ENCODE peak calls at places on chromosomes 2 and 18, in six cellular contexts. O is bronchial epithelial cell, G is cardiac fibroblast, S is glutamatergic neuron, R is breast epithelium, Y is chondrocyte. L is an unnamed sample.

GRCh38 chr2:47719099-47719498 is 63.8 kb upstream of the MSH6 start:
- DNase-seq in O (no peak), G (no peak), S (no peak), R (no peak), Y (no peak), L (no peak)

GRCh38 chr2:224357098-224357901 is 44.6 kb downstream of the FAM124B start:
- DNase-seq in O (peak), G (peak), S (peak), R (no peak), Y (no peak), L (peak)

GRCh38 chr2:151156431-151156830 is 105.2 kb downstream of the RBM43 start:
- DNase-seq in O (no peak), G (peak), S (no peak), R (no peak), Y (no peak), L (no peak)

GRCh38 chr2:215536476-215536875 is 100.6 kb upstream of the FN1 start:
- DNase-seq in O (no peak), G (peak), S (no peak), R (no peak), Y (no peak), L (no peak)

GRCh38 chr2:216799873-216800421 is 59.9 kb downstream of the TNP1 start:
- DNase-seq in O (no peak), G (no peak), S (no peak), R (no peak), Y (no peak), L (no peak)

GRCh38 chr2:21059885-21060610 is 16.2 kb upstream of the APOB start:
- DNase-seq in O (no peak), G (no peak), S (no peak), R (no peak), Y (no peak), L (no peak)

GRCh38 chr2:128578406-128579385 is 260.0 kb upstream of the HS6ST1 start:
- DNase-seq in O (no peak), G (no peak), S (no peak), R (no peak), Y (no peak), L (no peak)

GRCh38 chr2:208415255-208415654 is 8.7 kb downstream of the PTH2R start:
- DNase-seq in O (no peak), G (no peak), S (no peak), R (no peak), Y (no peak), L (no peak)

GRCh38 chr2:239671916-239672849 is 271.4 kb upstream of the HDAC4 start:
- DNase-seq in O (no peak), G (no peak), S (no peak), R (no peak), Y (no peak), L (no peak)

GRCh38 chr2:184053326-184053725 is 545.0 kb upstream of the ZNF804A start:
- DNase-seq in O (peak), G (no peak), S (no peak), R (no peak), Y (no peak), L (peak)

GRCh38 chr2:219987830-219988229 is 360.4 kb downstream of the SLC4A3 start:
- DNase-seq in O (peak), G (peak), S (no peak), R (no peak), Y (no peak), L (peak)

GRCh38 chr2:102698369-102699111 is 63.3 kb upstream of the TMEM182 start:
- DNase-seq in O (peak), G (peak), S (no peak), R (no peak), Y (no peak), L (peak)

GRCh38 chr2:238861766-238862315 is 14.0 kb downstream of the TWIST2 start:
- DNase-seq in O (no peak), G (no peak), S (no peak), R (no peak), Y (peak), L (no peak)

GRCh38 chr18:77918738-77919137 is 669.1 kb downstream of the GALR1 start:
- DNase-seq in O (no peak), G (no peak), S (no peak), R (no peak), Y (no peak), L (no peak)

GRCh38 chr2:3633089-3633981 is 24.7 kb upstream of the ALLC start:
- DNase-seq in O (peak), G (peak), S (no peak), R (peak), Y (peak), L (peak)

GRCh38 chr2:11945139-11946126 is 199.0 kb downstream of the LPIN1 start:
- DNase-seq in O (no peak), G (peak), S (no peak), R (no peak), Y (no peak), L (no peak)

GRCh38 chr2:45167885-45168284 is 158.6 kb upstream of the SIX2 start:
- DNase-seq in O (no peak), G (no peak), S (no peak), R (no peak), Y (no peak), L (no peak)

GRCh38 chr18:3916082-3916481 is 466.1 kb downstream of the TGIF1 start:
- DNase-seq in O (no peak), G (no peak), S (peak), R (no peak), Y (no peak), L (no peak)

GRCh38 chr2:25673170-25674002 is at the start of gene DTNB:
- DNase-seq in O (peak), G (peak), S (peak), R (peak), Y (no peak), L (peak)

GRCh38 chr2:25672500-25673169 is 742 bp downstream of the DTNB start:
- DNase-seq in O (no peak), G (peak), S (peak), R (peak), Y (no peak), L (peak)

GRCh38 chr18:59011786-59012185 is 127.9 kb upstream of the SEC11C start:
- DNase-seq in O (no peak), G (no peak), S (no peak), R (no peak), Y (no peak), L (no peak)

GRCh38 chr2:162113771-162114168 is 38.3 kb downstream of the GCG start:
- DNase-seq in O (peak), G (peak), S (no peak), R (no peak), Y (no peak), L (peak)

GRCh38 chr2:144550916-144551315 is 31.0 kb upstream of the ZEB2 start:
- DNase-seq in O (no peak), G (peak), S (no peak), R (no peak), Y (no peak), L (no peak)

GRCh38 chr2:96951125-96951654 is 35.2 kb downstream of the FAM178B start:
- DNase-seq in O (peak), G (peak), S (peak), R (peak), Y (peak), L (peak)

GRCh38 chr2:202934456-202934855 is 22.4 kb downstream of the CARF start:
- DNase-seq in O (no peak), G (no peak), S (no peak), R (no peak), Y (no peak), L (no peak)

GRCh38 chr18:51149605-51150429 is 47.7 kb downstream of the MEX3C start:
- DNase-seq in O (peak), G (peak), S (no peak), R (no peak), Y (no peak), L (peak)

GRCh38 chr2:213150315-213150951 is 979 bp downstream of the IKZF2 start:
- DNase-seq in O (peak), G (peak), S (peak), R (no peak), Y (no peak), L (peak)

GRCh38 chr2:27191107-27191829 is 20.6 kb upstream of the ATRAID start:
- DNase-seq in O (peak), G (peak), S (peak), R (no peak), Y (no peak), L (peak)

GRCh38 chr2:20074901-20075300 is 23.5 kb upstream of the LAPTM4A start:
- DNase-seq in O (no peak), G (no peak), S (no peak), R (no peak), Y (no peak), L (no peak)

GRCh38 chr2:230541934-230542380 is 126.0 kb downstream of the SP100 start:
- DNase-seq in O (peak), G (peak), S (no peak), R (no peak), Y (no peak), L (no peak)

GRCh38 chr2:130302164-130302886 is 40.4 kb upstream of the IMP4 start:
- DNase-seq in O (no peak), G (no peak), S (no peak), R (no peak), Y (no peak), L (no peak)
- TF ChIP-seq CTCF in O (no peak), G (no peak), S (no peak), R (no peak), Y (no peak), L (no peak)

GRCh38 chr18:48138211-48138610 is 207.8 kb upstream of the SMAD2 start:
- DNase-seq in O (no peak), G (no peak), S (no peak), R (no peak), Y (no peak), L (no peak)
- TF ChIP-seq CTCF in O (no peak), G (no peak), S (peak), R (no peak), Y (peak), L (no peak)

DNA sequence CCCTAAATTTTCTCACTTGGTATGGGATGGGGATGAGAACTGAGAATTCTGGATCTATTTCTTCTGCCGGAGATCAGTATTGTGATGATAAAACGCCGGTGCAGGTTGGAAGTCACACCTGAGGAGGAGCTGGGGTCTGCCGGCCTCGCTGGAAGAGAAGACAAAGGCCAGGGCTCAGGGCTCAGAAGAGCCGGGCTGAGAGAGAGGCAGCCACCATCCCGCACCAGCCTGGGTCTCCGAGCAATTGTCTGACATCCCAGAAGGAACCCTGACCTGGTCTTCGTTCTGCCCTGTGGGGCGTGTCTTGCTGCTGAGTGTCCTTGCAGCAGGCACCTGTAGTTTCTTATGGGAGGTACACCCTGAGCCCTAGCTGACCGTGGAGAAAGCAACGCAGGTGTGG is 31.4 kb upstream of the SALL3 start:
- DNase-seq in O (no peak), G (no peak), S (no peak), R (no peak), Y (no peak), L (no peak)
- TF ChIP-seq CTCF in O (no peak), G (no peak), S (no peak), R (no peak), Y (no peak), L (no peak)

GRCh38 chr2:85181093-85181685 is 48.0 kb downstream of the TCF7L1 start:
- DNase-seq in O (no peak), G (no peak), S (no peak), R (no peak), Y (peak), L (no peak)
- TF ChIP-seq CTCF in O (no peak), G (peak), S (no peak), R (no peak), Y (peak), L (no peak)